ENCODE peak calls at places on chromosomes 13 and 19, in four cellular contexts. K is spleen, A is mucosa of descending colon, N is HAP-1. R is an unnamed sample. For H3K4me1 and H3K9me3, the result is how much of the 10 kb centered on the place peaks cover.

GRCh38 chr19:14536926-14537692 is 7.7 kb downstream of the TECR start:
- DNase-seq in N (peak), K (no peak), A (peak), R (no peak)

GRCh38 chr19:55279773-55280643 is at the start of gene HSPBP1:
- DNase-seq in N (peak), K (peak), A (peak), R (peak)

GRCh38 chr19:56476671-56477428 is at the start of gene ZNF667:
- DNase-seq in N (no peak), A (peak), K (peak), R (peak)

GRCh38 chr13:67278230-67278629 is 48.1 kb upstream of the PCDH9 start:
- DNase-seq in A (no peak), K (no peak), N (no peak), R (no peak)

GRCh38 chr19:48962029-48962848 is 2.9 kb upstream of the FTL start:
- DNase-seq in K (peak), N (no peak), A (peak), R (peak)

GRCh38 chr13:79108914-79109643 is 297.0 kb downstream of the RBM26 start:
- DNase-seq in N (no peak), A (no peak), K (no peak), R (no peak)

GRCh38 chr13:38656699-38657098 is 30.2 kb upstream of the FREM2 start:
- DNase-seq in N (no peak), A (no peak), K (no peak), R (no peak)

GRCh38 chr13:113735194-113735593 is 23.8 kb upstream of the TMEM255B start:
- DNase-seq in A (peak), N (no peak), K (peak), R (no peak)

GRCh38 chr13:30373727-30374126 is 48.6 kb upstream of the UBE2L5 start:
- DNase-seq in A (no peak), K (peak), N (no peak), R (peak)

GRCh38 chr13:83168575-83168974 is 713.7 kb downstream of the SLITRK1 start:
- DNase-seq in K (no peak), A (no peak), N (no peak), R (no peak)

GRCh38 chr13:46296920-46297319 is 85.2 kb downstream of the LRRC63 start:
- DNase-seq in A (no peak), N (no peak), K (no peak), R (no peak)

GRCh38 chr13:94711561-94712286 is 621 bp downstream of the SOX21 start:
- DNase-seq in A (peak), K (peak), N (no peak), R (no peak)

GRCh38 chr13:87498681-87499080 is 172.5 kb upstream of the SLITRK5 start:
- DNase-seq in A (no peak), K (no peak), N (no peak), R (no peak)

GRCh38 chr19:5480427-5480836 is 25.2 kb downstream of the ZNRF4 start:
- DNase-seq in K (no peak), A (peak), N (no peak), R (no peak)

GRCh38 chr19:5333581-5334365 is 6.8 kb downstream of the PTPRS start:
- DNase-seq in N (no peak), K (no peak), A (no peak), R (no peak)

GRCh38 chr19:677601-678380 is 1.6 kb downstream of the FSTL3 start:
- DNase-seq in A (no peak), N (no peak), K (no peak), R (no peak)

GRCh38 chr19:52196256-52196967 is 6.6 kb downstream of the PPP2R1A start:
- DNase-seq in A (no peak), N (no peak), K (no peak), R (no peak)

GRCh38 chr19:35021016-35021415 is 9.3 kb upstream of the SCN1B start:
- DNase-seq in A (no peak), K (no peak), N (no peak), R (no peak)

GRCh38 chr13:112658807-112659206 is 31.0 kb upstream of the ATP11A start:
- DNase-seq in N (no peak), A (no peak), K (no peak), R (no peak)

GRCh38 chr13:104773775-104774174 is 1707.6 kb upstream of the SLC10A2 start:
- DNase-seq in N (no peak), K (no peak), A (no peak), R (no peak)

GRCh38 chr19:13507053-13507611 is 853 bp upstream of the CACNA1A start:
- DNase-seq in N (no peak), A (no peak), K (no peak), R (no peak)

GRCh38 chr19:29761575-29762225 is 46.6 kb upstream of the C19orf12 start:
- DNase-seq in N (no peak), A (peak), K (no peak), R (no peak)

GRCh38 chr13:32530841-32531253 is 7.7 kb downstream of the N4BP2L2 start:
- DNase-seq in K (no peak), A (no peak), N (no peak), R (no peak)

GRCh38 chr19:40229926-40230417 is 3.5 kb upstream of the CCNP start:
- DNase-seq in K (no peak), A (no peak), N (no peak), R (no peak)

GRCh38 chr19:5718579-5719273 is 1.2 kb downstream of the LONP1 start:
- DNase-seq in A (no peak), N (no peak), K (no peak), R (no peak)

GRCh38 chr13:30802953-30803478 is 67.7 kb downstream of the ALOX5AP start:
- DNase-seq in A (peak), N (peak), K (peak), R (peak)

GRCh38 chr19:15631817-15632216 is 8.9 kb upstream of the CYP4F3 start:
- DNase-seq in K (no peak), A (peak), N (peak), R (peak)

GRCh38 chr13:45949161-45949560 is 97.6 kb upstream of the SIAH3 start:
- DNase-seq in A (no peak), K (no peak), N (no peak), R (no peak)

GRCh38 chr13:61685683-61686013 is 270.0 kb upstream of the PCDH20 start:
- DNase-seq in N (no peak), A (no peak), K (no peak), R (no peak)

GRCh38 chr19:45200614-45201013 is 22.0 kb downstream of the BLOC1S3 start:
- DNase-seq in K (no peak), A (no peak), N (no peak), R (no peak)

GRCh38 chr13:31610270-31610998 is 128.9 kb upstream of the RXFP2 start:
- DNase-seq in N (no peak), A (no peak), K (no peak), R (no peak)

GRCh38 chr19:572891-573825 is 762 bp downstream of the BSG start:
- DNase-seq in K (peak), A (peak), N (peak), R (no peak)

GRCh38 chr13:113657851-113658741 is at the start of gene ATP4B:
- DNase-seq in A (peak), K (peak), N (no peak), R (no peak)

GRCh38 chr13:33052446-33052845 is 36.2 kb downstream of the KL start:
- DNase-seq in K (no peak), N (no peak), A (no peak), R (no peak)

GRCh38 chr13:19862511-19863313 is 737 bp downstream of the ZMYM5 start:
- DNase-seq in K (peak), N (no peak), A (peak), R (peak)

GRCh38 chr13:24118576-24118975 is 41.9 kb upstream of the SPATA13 start:
- DNase-seq in A (no peak), N (no peak), K (no peak), R (no peak)

GRCh38 chr19:48966541-48967345 is 1.6 kb downstream of the FTL start:
- DNase-seq in A (no peak), K (peak), N (no peak), R (no peak)

GRCh38 chr19:10334340-10335148 is 1.2 kb upstream of the RAVER1 start:
- DNase-seq in N (peak), K (peak), A (peak), R (no peak)

GRCh38 chr19:51027126-51027806 is 850 bp upstream of the KLK11 start:
- DNase-seq in A (no peak), K (no peak), N (no peak), R (no peak)

DNA sequence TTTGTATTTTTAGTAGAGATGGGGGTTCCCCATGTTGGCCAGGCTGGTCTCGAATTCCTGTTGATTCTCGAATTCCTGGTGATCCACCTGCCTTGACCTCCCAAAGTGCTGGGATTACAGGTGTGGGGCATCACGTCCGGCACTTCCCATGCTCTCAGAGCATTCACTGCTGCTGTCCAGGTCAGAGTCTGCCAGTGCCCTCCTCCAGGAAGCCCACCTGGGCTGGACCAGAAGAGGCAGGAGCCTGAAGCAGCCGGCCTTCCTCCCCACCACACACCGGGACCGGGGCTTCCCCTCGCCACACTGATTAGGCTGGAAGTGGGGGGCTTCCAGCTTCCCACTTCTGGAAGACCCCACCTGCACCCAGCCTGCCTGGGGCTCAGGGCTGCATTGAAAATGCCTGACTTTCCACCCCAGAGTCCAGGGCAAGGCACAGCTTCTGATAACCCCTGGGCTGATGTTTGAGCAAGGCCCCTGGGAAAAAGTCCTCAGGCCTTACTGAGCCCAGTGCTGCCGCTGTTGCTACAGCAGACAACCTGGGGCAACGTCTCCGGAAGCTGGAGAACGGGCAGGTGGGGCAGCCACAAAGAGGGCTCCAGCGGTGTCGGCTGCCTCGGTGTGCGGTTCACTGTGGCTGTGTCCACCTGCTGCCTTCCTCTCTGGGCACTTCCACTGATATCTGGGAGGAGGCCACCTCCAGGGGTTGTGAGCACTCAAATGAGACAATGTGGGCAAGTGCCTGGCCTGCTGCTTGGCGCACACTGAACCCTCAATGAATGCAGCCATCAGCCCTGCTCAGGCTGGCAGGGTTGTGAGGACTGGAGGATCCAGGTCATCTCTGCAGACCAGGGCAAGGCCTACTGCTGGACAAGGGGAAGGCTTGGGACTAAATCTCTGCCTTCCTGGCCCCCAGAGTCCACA is 22.6 kb downstream of the CEBPA start:
- DNase-seq in K (no peak), A (no peak), N (no peak), R (no peak)
- H3K4me1 ChIP-seq in K (under half), A (under half), N (under half), R (under half)

GRCh38 chr13:107020393-107020792 is 452.5 kb upstream of the ARGLU1 start:
- DNase-seq in K (no peak), A (no peak), N (no peak), R (no peak)
- H3K9me3 ChIP-seq in K (under half), A (under half), N (under half), R (under half)

GRCh38 chr19:17797397-17798201 is 2.7 kb downstream of the B3GNT3 start:
- DNase-seq in A (peak), K (no peak), N (no peak), R (no peak)
- H3K4me1 ChIP-seq in A (under half), K (under half), N (under half), R (under half)

GRCh38 chr19:11832253-11832912 is 16.1 kb upstream of the ZNF439 start:
- DNase-seq in K (no peak), A (no peak), N (no peak), R (no peak)
- H3K9me3 ChIP-seq in K (under half), A (half or more), N (under half), R (under half)

DNA sequence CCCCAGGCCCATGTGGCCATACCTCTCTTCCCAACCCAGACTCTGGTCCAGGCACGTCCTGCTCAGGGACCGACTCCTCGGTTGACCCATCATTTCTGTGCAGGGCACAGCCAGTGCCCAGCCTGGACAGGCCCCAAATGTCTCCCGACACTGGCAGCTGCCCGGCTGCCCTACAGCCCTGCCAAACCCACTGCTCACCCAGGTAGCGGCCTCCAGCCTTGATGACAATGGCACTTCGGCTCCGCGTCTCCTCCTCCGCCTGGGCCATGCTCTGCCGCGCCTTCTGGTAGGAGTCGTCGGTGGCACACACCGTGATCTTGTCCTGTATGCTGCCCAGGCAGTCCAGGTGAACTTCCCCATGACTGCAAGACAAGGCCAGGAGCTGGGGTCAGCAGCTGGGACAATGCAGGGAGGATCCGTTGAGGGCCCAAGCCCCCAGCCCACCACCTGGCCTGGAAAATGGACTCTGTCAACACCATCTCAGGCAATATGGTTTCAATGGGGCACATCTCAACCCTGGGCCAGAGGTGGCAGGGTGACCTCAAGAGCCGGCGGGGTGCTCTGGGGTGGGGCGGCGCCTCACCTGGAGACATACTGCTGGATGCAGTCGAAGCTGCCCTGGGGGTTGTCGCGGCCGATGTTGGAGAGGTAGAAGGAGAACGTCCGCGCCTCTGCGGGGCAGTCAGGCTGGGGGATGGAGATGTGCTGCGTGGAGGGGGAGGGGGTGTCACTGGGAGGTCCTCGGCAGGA is 27.5 kb upstream of the ISYNA1 start:
- DNase-seq in A (no peak), N (no peak), K (peak), R (no peak)
- H3K4me1 ChIP-seq in A (under half), N (under half), K (under half), R (under half)

DNA sequence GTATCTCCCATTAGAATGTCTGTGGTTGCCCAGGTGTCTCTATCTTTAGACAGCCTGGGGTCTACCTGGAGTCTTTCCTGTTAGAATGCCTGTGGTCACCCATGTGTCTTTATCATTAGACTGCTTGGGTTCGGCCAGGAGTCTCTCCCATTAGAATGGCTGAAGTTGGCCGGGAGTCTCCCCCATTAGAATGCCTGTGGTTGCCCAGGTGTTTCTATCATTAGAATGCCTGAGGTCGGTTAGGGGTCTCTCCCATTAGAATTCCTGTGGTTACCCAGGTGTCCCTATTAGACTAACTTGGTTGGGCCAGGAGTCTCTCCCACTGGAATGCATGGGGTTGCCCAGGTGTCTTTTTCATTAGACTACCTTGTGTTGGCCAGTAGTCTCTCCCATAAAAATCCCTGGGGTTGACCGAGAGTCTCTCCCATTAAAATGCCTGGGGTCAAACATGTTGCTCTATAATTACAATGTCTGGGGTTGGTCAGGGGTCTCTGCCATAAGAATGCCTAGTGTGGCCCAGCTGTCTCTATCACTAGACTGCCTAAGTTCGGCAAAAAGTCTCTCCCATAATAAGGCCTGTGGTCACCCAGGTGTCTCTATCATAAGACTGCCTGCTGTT is 1448.7 kb downstream of the UQCRFS1 start:
- DNase-seq in N (no peak), A (no peak), K (peak), R (no peak)
- H3K9me3 ChIP-seq in N (under half), A (half or more), K (under half), R (under half)

GRCh38 chr19:3950871-3951861 is 18.3 kb downstream of the NMRK2 start:
- DNase-seq in A (no peak), N (no peak), K (peak), R (peak)

GRCh38 chr19:3945838-3946237 is 13.0 kb downstream of the NMRK2 start:
- DNase-seq in K (no peak), A (no peak), N (no peak), R (no peak)

GRCh38 chr19:3954107-3954506 is 16.8 kb downstream of the DAPK3 start:
- DNase-seq in K (no peak), N (no peak), A (no peak), R (no peak)

GRCh38 chr19:3949294-3949693 is 16.4 kb downstream of the NMRK2 start:
- DNase-seq in N (no peak), A (no peak), K (no peak), R (no peak)

DNA sequence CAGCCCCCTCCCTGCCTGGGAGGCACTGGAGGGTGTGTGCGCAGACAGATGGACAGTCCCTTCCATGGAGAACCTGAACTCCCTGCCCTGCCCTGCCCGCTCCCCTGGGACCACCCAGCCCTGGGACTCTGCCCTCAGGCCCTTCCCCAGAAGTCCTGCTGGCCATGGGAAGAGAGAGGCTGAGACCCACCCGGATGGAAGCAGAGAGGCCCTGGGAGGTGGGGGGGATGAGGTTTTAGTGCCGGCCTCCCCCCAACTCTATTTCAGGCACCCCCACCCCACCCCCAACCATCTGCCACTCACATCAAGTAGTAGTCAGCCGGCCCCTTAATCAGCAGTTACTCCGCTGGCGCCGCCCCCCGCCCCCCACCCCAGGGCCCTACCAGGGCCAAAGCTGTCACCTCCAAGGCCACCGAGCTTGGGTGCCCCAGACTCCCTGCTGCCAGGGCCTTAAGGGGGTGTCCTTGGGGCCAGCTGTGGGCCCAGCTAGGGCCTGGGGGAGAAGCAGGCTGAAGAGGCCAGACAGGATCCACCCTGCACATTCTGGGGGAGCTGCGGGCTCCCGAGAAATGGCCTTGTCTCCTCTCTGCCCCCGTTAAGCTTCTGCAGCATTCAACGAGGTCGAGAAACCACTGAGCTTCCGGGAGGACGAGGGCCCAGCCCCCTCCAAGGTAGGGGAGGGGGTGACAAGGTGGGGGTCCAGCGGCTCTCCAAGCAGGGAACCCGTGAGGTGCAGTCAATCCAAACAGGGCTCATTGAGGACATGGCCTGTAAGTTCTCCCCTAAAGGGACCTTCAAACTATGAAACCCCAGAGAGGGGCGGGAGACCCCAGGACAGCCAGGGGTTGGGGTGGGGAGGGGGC is 17.4 kb downstream of the NMRK2 start:
- DNase-seq in K (no peak), A (no peak), N (no peak), R (no peak)
- H3K4me1 ChIP-seq in K (under half), A (under half), N (under half), R (under half)